ENCODE peak calls at places on chromosomes 12 and 14, in four cellular contexts. H, E, T and K are unnamed samples.

GRCh38 chr14:93274055-93274806 is 58.6 kb downstream of the BTBD7 start:
- DNase-seq in H (no peak), E (no peak), T (no peak), K (no peak)

GRCh38 chr14:77318006-77318553 is 2.6 kb downstream of the POMT2 start:
- DNase-seq in H (no peak), E (no peak), T (no peak), K (no peak)

GRCh38 chr12:23204933-23205778 is 580.2 kb downstream of the ETNK1 start:
- DNase-seq in H (no peak), E (peak; percentile 67), T (no peak), K (peak; percentile 32)

GRCh38 chr12:29153231-29153630 is 4.2 kb downstream of the FAR2 start:
- DNase-seq in H (no peak), E (no peak), T (no peak), K (no peak)

GRCh38 chr14:25032092-25032784 is 17.7 kb downstream of the STXBP6 start:
- DNase-seq in H (no peak), E (no peak), T (no peak), K (peak; percentile 10)

GRCh38 chr12:30047499-30048262 is 263.9 kb upstream of the TMTC1 start:
- DNase-seq in H (no peak), E (peak; percentile 52), T (no peak), K (no peak)

GRCh38 chr12:117051380-117051779 is 47.8 kb downstream of the TESC start:
- DNase-seq in H (no peak), E (no peak), T (no peak), K (no peak)

GRCh38 chr12:76685246-76685678 is 78.7 kb upstream of the ZDHHC17 start:
- DNase-seq in H (no peak), E (peak; percentile 55), T (peak; percentile 32), K (no peak)

GRCh38 chr14:20620798-20621478 is 20.6 kb downstream of the OR6S1 start:
- DNase-seq in H (no peak), E (no peak), T (no peak), K (no peak)

GRCh38 chr12:75760481-75761324 is 249.3 kb upstream of the KRR1 start:
- DNase-seq in H (no peak), E (no peak), T (no peak), K (no peak)

GRCh38 chr14:51481643-51482042 is 170.1 kb upstream of the FRMD6 start:
- DNase-seq in H (no peak), E (no peak), T (no peak), K (no peak)

GRCh38 chr12:123602651-123603195 is 824 bp downstream of the DDX55 start:
- DNase-seq in H (no peak), E (no peak), T (no peak), K (no peak)

GRCh38 chr14:104926619-104927431 is 2.1 kb downstream of the PLD4 start:
- DNase-seq in H (no peak), E (no peak), T (no peak), K (no peak)

GRCh38 chr14:72742682-72743195 is 151.2 kb downstream of the DPF3 start:
- DNase-seq in H (no peak), E (no peak), T (no peak), K (no peak)

GRCh38 chr14:60350366-60350720 is 101.3 kb downstream of the PPM1A start:
- DNase-seq in H (no peak), E (no peak), T (no peak), K (no peak)

GRCh38 chr12:52907092-52907810 is 2.4 kb upstream of the KRT8 start:
- DNase-seq in H (no peak), E (no peak), T (peak; percentile 22), K (no peak)

GRCh38 chr12:39499296-39499695 is 56.4 kb upstream of the KIF21A start:
- DNase-seq in H (no peak), E (no peak), T (no peak), K (no peak)

GRCh38 chr12:56947633-56948535 is 9.5 kb downstream of the RDH16 start:
- DNase-seq in H (no peak), E (no peak), T (no peak), K (no peak)

GRCh38 chr12:1525858-1526257 is 68.5 kb downstream of the FBXL14 start:
- DNase-seq in H (no peak), E (no peak), T (no peak), K (no peak)

GRCh38 chr12:83865431-83865830 is 1047.2 kb downstream of the SLC6A15 start:
- DNase-seq in H (no peak), E (no peak), T (no peak), K (no peak)

GRCh38 chr12:80958162-80958561 is 20.4 kb upstream of the LIN7A start:
- DNase-seq in H (no peak), E (no peak), T (no peak), K (no peak)

GRCh38 chr14:31864937-31865855 is 211.9 kb upstream of the ARHGAP5 start:
- DNase-seq in H (no peak), E (no peak), T (no peak), K (no peak)

GRCh38 chr14:90721619-90722305 is 94.5 kb downstream of the TTC7B start:
- DNase-seq in H (no peak), E (peak; percentile 68), T (no peak), K (no peak)

GRCh38 chr14:104970231-104971068 is 7.7 kb downstream of the AHNAK2 start:
- DNase-seq in H (no peak), E (peak; percentile 81), T (peak; percentile 92), K (no peak)

GRCh38 chr14:37870947-37871346 is 275.5 kb downstream of the TTC6 start:
- DNase-seq in H (no peak), E (no peak), T (no peak), K (no peak)

DNA sequence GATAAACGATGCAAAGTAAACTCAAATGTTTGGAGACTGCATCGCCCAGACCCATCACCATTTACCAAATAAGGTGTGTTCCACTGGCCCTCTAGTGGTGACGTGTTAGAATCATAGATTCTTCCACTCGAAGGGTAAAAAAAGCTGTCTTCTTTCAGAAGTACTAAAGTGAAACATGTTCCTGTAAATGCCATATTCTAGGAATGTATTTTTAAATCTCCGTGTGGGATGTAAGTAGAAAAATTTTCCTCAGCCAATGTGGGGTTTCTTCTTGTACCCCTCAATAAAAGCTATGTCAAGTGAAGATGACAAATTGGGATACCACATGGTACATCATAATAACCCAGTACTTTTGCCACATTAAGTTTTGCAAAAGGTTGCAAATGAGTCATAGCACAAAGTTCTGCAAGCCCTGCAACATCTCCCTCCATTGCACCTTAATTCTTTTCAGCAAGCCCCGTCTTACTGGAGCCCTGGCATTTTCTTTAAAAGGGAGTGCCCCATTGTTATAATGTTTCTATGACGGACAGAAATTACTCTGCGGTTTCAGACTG is 100.8 kb downstream of the CCER1 start:
- DNase-seq in H (no peak), E (peak; percentile 63), T (no peak), K (peak; percentile 37)
- H3K4me3 ChIP-seq in H (no peak overlapping the region), E (no peak overlapping the region), T (no peak overlapping the region), K (no peak overlapping the region)

DNA sequence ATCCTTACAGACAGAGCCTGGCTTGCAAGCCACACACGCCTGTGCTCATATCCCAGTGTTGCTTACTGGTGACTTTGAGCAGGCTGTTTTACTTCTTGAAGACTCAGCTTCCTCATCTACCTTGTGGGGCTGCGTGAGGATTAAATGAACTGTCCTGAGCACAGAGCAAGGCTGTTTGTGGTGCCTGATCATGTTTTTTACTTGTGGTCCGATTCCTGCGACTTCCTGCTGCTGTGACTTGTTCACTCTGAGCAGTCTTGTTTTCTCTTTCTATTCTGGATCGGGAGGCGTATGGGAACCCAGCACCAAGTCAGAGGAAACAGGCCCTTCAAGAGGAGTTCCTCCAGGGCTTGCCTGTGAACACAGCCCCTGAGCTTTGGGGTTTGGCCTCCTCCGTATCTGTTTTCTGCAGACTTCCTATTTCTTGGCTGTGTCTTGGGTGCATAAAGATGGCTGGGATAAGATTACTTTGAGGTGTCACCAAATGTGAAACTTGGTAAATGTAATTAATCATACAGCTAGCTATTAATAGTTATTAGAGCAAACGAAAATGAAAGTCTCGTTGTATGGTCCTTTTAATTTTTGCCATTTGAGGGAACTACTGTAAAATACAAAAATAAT is 251.7 kb downstream of the FOXN3 start:
- DNase-seq in H (no peak), E (no peak), T (no peak), K (no peak)
- H3K4me3 ChIP-seq in H (no peak overlapping the region), E (no peak overlapping the region), T (no peak overlapping the region), K (no peak overlapping the region)

GRCh38 chr12:121224591-121224990 is 14.7 kb downstream of the P2RX4 start:
- DNase-seq in H (peak; percentile 52), E (no peak), T (no peak), K (peak; percentile 77)
- H3K4me3 ChIP-seq in H (no peak overlapping the region), E (no peak overlapping the region), T (no peak overlapping the region), K (no peak overlapping the region)

GRCh38 chr12:108691995-108692808 is 39.1 kb downstream of the CORO1C start:
- DNase-seq in H (no peak), E (peak; percentile 34), T (no peak), K (peak; percentile 45)

GRCh38 chr12:108690799-108691153 is 40.5 kb downstream of the CORO1C start:
- DNase-seq in H (no peak), E (no peak), T (no peak), K (no peak)

GRCh38 chr12:108690191-108690518 is 41.2 kb downstream of the CORO1C start:
- DNase-seq in H (no peak), E (no peak), T (no peak), K (no peak)

GRCh38 chr12:108691154-108691994 is 39.9 kb downstream of the CORO1C start:
- DNase-seq in H (peak; percentile 63), E (peak; percentile 99), T (peak; percentile 96), K (peak; percentile 67)

GRCh38 chr12:108689314-108690190 is 41.8 kb downstream of the CORO1C start:
- DNase-seq in H (peak; percentile 28), E (peak; percentile 55), T (no peak), K (peak; percentile 87)
- H3K4me3 ChIP-seq in H (no peak overlapping the region), E (no peak overlapping the region), T (no peak overlapping the region), K (no peak overlapping the region)

DNA sequence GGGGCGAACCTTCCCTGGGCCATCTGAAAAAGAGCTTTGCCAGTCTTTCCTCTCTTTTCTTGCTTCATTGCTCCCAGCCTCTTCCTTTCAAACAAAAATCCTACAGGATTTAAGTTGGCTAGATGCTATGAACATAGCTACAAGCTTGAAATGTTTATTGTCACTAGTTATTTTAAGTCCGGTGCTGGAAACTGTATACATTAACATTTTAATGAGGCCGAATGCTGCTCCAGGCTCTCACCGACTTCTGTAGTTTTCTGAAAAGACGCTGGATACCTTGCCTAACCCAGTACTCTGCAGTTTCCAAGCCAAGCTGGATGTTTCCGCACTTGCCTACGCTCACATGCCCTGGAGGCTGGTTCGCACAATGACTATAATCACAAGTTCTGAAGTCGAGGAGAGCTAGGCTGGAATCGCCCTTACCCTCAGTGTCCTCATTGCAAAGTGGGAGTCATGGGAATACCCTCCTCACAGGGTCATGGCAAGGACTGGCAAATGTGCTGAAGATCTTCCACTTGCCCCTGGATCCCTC is 39.1 kb downstream of the LTBP2 start:
- DNase-seq in H (no peak), E (peak; percentile 65), T (no peak), K (no peak)
- H3K4me3 ChIP-seq in H (no peak overlapping the region), E (peak overlapping the region; percentile 42), T (no peak overlapping the region), K (no peak overlapping the region)

DNA sequence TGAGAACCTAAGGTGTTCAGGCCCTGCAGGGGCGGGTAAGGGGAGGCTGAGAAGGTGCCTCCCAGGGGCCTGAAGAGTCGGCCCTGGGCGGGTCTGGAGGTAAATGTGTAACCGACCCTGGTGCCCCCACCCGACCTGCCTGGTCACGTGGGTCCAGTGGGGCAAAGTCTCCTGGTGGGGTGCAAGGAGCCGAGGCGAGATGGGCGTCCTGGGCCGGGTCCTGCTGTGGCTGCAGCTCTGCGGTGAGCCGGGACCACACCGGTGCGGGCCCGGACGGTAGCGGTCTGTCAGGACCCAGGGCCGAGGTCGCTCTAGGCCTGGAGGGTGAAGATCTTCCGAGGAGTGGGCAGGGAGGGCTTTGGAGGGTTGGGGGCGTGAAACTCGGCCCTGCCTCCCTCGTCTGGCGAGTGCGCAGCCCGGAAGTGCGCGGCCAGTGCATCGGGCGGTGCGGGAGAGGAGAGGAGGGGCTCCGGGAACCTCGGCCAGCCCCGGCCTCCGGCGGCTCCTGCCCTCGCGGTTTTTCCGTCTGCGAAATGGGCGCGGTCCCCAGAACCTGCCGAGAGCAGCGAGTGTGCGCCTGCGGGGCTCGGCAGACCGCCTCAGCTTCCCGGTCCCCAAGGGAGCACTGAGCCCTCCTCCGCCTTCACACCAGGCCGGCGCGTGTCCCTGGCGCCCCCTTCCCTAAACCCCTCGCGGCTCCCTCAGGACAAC is at the start of gene AMN:
- DNase-seq in H (no peak), E (no peak), T (no peak), K (no peak)
- H3K4me3 ChIP-seq in H (no peak within 1 kb of the TSS), E (peak within 1 kb of the TSS; percentile 17), T (no peak within 1 kb of the TSS), K (no peak within 1 kb of the TSS)